ENCODE peak calls at places on chromosomes 6 and 20, in five cellular contexts. One of them, this sample, is unnamed.

GRCh38 chr6:52087498-52087999 is at the start of gene PKHD1:
- DNase-seq in astrocyte: no peak
- DNase-seq in bronchial epithelial cell: peak; percentile 54
- DNase-seq in mucosa of descending colon: no peak
- DNase-seq in lung: peak; percentile 34
- DNase-seq in this sample: peak; percentile 2

GRCh38 chr6:131999545-132000146 is 48.5 kb upstream of the CCN2 start:
- DNase-seq in mucosa of descending colon: no peak
- DNase-seq in lung: no peak
- DNase-seq in bronchial epithelial cell: no peak
- DNase-seq in astrocyte: no peak
- DNase-seq in this sample: peak; percentile 43

GRCh38 chr6:122702846-122703245 is 76.7 kb upstream of the FABP7 start:
- DNase-seq in mucosa of descending colon: no peak
- DNase-seq in astrocyte: no peak
- DNase-seq in bronchial epithelial cell: no peak
- DNase-seq in lung: no peak
- DNase-seq in this sample: peak; percentile 29

GRCh38 chr20:22684072-22684762 is 99.8 kb upstream of the FOXA2 start:
- DNase-seq in mucosa of descending colon: peak; percentile 70
- DNase-seq in lung: peak; percentile 77
- DNase-seq in astrocyte: peak; percentile 18
- DNase-seq in bronchial epithelial cell: peak; percentile 59
- DNase-seq in this sample: peak; percentile 87

GRCh38 chr20:38926934-38927616 is 858 bp downstream of the FAM83D start:
- DNase-seq in astrocyte: no peak
- DNase-seq in mucosa of descending colon: no peak
- DNase-seq in bronchial epithelial cell: no peak
- DNase-seq in lung: no peak
- DNase-seq in this sample: peak; percentile 17

GRCh38 chr6:113690255-113690956 is 166.7 kb upstream of the MARCKS start:
- DNase-seq in lung: no peak
- DNase-seq in bronchial epithelial cell: peak; percentile 96
- DNase-seq in mucosa of descending colon: no peak
- DNase-seq in astrocyte: peak; percentile 94
- DNase-seq in this sample: peak; percentile 96

GRCh38 chr6:158707120-158707519 is 57.3 kb downstream of the SYTL3 start:
- DNase-seq in mucosa of descending colon: no peak
- DNase-seq in lung: peak; percentile 71
- DNase-seq in astrocyte: peak; percentile 56
- DNase-seq in bronchial epithelial cell: peak; percentile 63
- DNase-seq in this sample: peak; percentile 71

GRCh38 chr6:72250664-72251063 is 364.3 kb downstream of the RIMS1 start:
- DNase-seq in astrocyte: no peak
- DNase-seq in mucosa of descending colon: no peak
- DNase-seq in bronchial epithelial cell: no peak
- DNase-seq in lung: no peak
- DNase-seq in this sample: peak; percentile 40

GRCh38 chr6:5098501-5099270 is 13.5 kb downstream of the PPP1R3G start:
- DNase-seq in bronchial epithelial cell: no peak
- DNase-seq in mucosa of descending colon: no peak
- DNase-seq in astrocyte: no peak
- DNase-seq in lung: no peak
- DNase-seq in this sample: no peak

GRCh38 chr20:36249450-36249849 is 13.2 kb downstream of the AAR2 start:
- DNase-seq in mucosa of descending colon: no peak
- DNase-seq in astrocyte: no peak
- DNase-seq in lung: no peak
- DNase-seq in bronchial epithelial cell: no peak
- DNase-seq in this sample: no peak

GRCh38 chr20:63775096-63775978 is 35.8 kb downstream of the SLC2A4RG start:
- DNase-seq in bronchial epithelial cell: no peak
- DNase-seq in lung: no peak
- DNase-seq in mucosa of descending colon: no peak
- DNase-seq in astrocyte: peak; percentile 12
- DNase-seq in this sample: peak; percentile 53

GRCh38 chr20:7637184-7637583 is 303.1 kb downstream of the HAO1 start:
- DNase-seq in astrocyte: no peak
- DNase-seq in bronchial epithelial cell: no peak
- DNase-seq in mucosa of descending colon: no peak
- DNase-seq in lung: no peak
- DNase-seq in this sample: no peak

GRCh38 chr6:157497579-157497978 is 116.6 kb downstream of the ZDHHC14 start:
- DNase-seq in lung: no peak
- DNase-seq in bronchial epithelial cell: no peak
- DNase-seq in mucosa of descending colon: no peak
- DNase-seq in astrocyte: no peak
- DNase-seq in this sample: no peak

GRCh38 chr20:57713505-57713903 is 3.7 kb upstream of the PMEPA1 start:
- DNase-seq in bronchial epithelial cell: peak; percentile 70
- DNase-seq in lung: no peak
- DNase-seq in mucosa of descending colon: no peak
- DNase-seq in astrocyte: no peak
- DNase-seq in this sample: peak; percentile 5

GRCh38 chr6:90274481-90275030 is 22.1 kb downstream of the BACH2 start:
- DNase-seq in mucosa of descending colon: peak; percentile 37
- DNase-seq in lung: no peak
- DNase-seq in bronchial epithelial cell: no peak
- DNase-seq in astrocyte: no peak
- DNase-seq in this sample: no peak

GRCh38 chr20:39850821-39851330 is 838.2 kb downstream of the MAFB start:
- DNase-seq in bronchial epithelial cell: no peak
- DNase-seq in lung: no peak
- DNase-seq in astrocyte: peak; percentile 39
- DNase-seq in mucosa of descending colon: no peak
- DNase-seq in this sample: no peak

GRCh38 chr6:19603716-19604115 is 233.5 kb upstream of the ID4 start:
- DNase-seq in bronchial epithelial cell: no peak
- DNase-seq in mucosa of descending colon: peak; percentile 34
- DNase-seq in lung: no peak
- DNase-seq in astrocyte: no peak
- DNase-seq in this sample: no peak

GRCh38 chr6:28135393-28135792 is 6.3 kb upstream of the ZKSCAN8 start:
- DNase-seq in lung: no peak
- DNase-seq in bronchial epithelial cell: no peak
- DNase-seq in mucosa of descending colon: no peak
- DNase-seq in astrocyte: no peak
- DNase-seq in this sample: no peak

DNA sequence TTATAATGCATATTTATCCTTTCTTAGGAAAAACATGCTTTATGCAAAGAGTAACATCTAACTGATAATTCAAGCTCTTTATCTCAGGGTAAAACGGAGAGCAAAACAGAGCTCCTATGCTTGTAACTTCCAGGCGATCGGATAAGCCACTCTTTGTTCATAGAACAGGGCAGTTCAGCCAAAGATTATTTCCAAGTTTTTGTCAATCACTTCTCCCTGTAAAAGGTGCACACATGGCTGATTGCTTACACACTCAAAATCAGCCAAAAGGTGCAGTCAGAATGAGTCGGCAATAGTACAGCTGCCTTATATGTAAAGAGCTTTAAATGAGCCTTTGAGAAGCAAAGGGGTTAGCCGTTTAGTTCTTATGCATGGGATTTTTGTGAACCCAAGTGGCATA is 449.6 kb upstream of the POU3F2 start:
- DNase-seq in astrocyte: no peak
- DNase-seq in mucosa of descending colon: no peak
- DNase-seq in bronchial epithelial cell: no peak
- DNase-seq in lung: no peak
- DNase-seq in this sample: no peak
- H3K4me3 ChIP-seq in astrocyte: peak overlapping the region; percentile 3
- H3K4me3 ChIP-seq in mucosa of descending colon: no peak overlapping the region
- H3K4me3 ChIP-seq in bronchial epithelial cell: no peak overlapping the region
- H3K4me3 ChIP-seq in lung: no peak overlapping the region
- H3K4me3 ChIP-seq in this sample: no peak overlapping the region

GRCh38 chr6:814378-815347 is 121.7 kb upstream of the EXOC2 start:
- DNase-seq in astrocyte: no peak
- DNase-seq in bronchial epithelial cell: no peak
- DNase-seq in lung: no peak
- DNase-seq in mucosa of descending colon: no peak
- DNase-seq in this sample: no peak

GRCh38 chr6:818191-818590 is 125.3 kb upstream of the EXOC2 start:
- DNase-seq in lung: no peak
- DNase-seq in bronchial epithelial cell: peak; percentile 77
- DNase-seq in astrocyte: no peak
- DNase-seq in mucosa of descending colon: no peak
- DNase-seq in this sample: no peak

GRCh38 chr6:816510-817084 is 123.7 kb upstream of the EXOC2 start:
- DNase-seq in bronchial epithelial cell: no peak
- DNase-seq in lung: no peak
- DNase-seq in mucosa of descending colon: no peak
- DNase-seq in astrocyte: no peak
- DNase-seq in this sample: no peak

GRCh38 chr6:811806-812205 is 118.9 kb upstream of the EXOC2 start:
- DNase-seq in astrocyte: no peak
- DNase-seq in lung: no peak
- DNase-seq in bronchial epithelial cell: no peak
- DNase-seq in mucosa of descending colon: no peak
- DNase-seq in this sample: no peak

DNA sequence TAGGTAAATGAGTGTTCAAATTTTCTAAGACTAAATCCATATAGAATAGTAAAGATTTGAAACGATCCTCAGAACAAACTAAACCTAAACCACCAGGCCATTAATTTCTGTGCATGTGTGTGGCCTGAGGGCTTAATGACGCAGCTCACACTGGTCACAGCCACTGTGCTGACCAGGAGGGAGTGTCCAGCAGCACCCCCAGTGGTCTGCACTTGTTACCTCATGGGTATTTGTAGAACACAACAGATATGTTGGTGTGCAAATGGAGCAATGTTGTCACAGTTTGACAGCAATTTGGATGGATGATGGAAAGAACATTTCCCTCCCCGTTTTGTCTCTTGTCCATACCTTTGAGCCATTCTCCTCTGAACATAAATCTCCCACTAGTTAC is 122.4 kb upstream of the EXOC2 start:
- DNase-seq in mucosa of descending colon: no peak
- DNase-seq in astrocyte: no peak
- DNase-seq in bronchial epithelial cell: no peak
- DNase-seq in lung: no peak
- DNase-seq in this sample: no peak
- TF ChIP-seq CTCF in mucosa of descending colon: no peak
- TF ChIP-seq CTCF in astrocyte: peak; percentile 7
- TF ChIP-seq CTCF in bronchial epithelial cell: no peak
- TF ChIP-seq CTCF in lung: no peak
- TF ChIP-seq CTCF in this sample: peak; percentile 30

GRCh38 chr20:25668446-25668845 is 28.2 kb downstream of the ZNF337 start:
- DNase-seq in bronchial epithelial cell: no peak
- DNase-seq in lung: no peak
- DNase-seq in astrocyte: no peak
- DNase-seq in mucosa of descending colon: no peak
- DNase-seq in this sample: no peak
- H3K4me3 ChIP-seq in bronchial epithelial cell: no peak overlapping the region
- H3K4me3 ChIP-seq in lung: no peak overlapping the region
- H3K4me3 ChIP-seq in astrocyte: no peak overlapping the region
- H3K4me3 ChIP-seq in mucosa of descending colon: no peak overlapping the region
- H3K4me3 ChIP-seq in this sample: no peak overlapping the region

DNA sequence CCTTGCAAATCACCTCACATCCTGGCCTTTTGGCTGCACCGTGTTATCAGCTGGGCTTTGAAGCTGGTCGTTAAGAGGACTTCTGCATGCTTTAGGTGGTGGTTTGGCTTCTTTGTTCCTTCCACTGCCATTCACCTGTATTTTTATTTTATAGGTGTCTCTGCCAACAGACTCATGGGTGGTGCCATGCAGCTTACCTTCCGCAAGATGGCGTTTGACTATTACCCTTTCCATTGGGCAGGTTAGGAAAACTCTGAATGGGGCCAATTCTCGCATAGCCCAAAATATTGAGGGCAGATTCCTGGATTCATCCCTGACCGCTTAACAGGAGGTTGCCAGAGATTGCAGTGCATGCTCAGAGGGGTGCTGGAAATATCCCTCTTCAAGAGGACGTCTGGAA is 32.4 kb downstream of the TAF11 start:
- DNase-seq in mucosa of descending colon: no peak
- DNase-seq in bronchial epithelial cell: no peak
- DNase-seq in astrocyte: no peak
- DNase-seq in lung: no peak
- DNase-seq in this sample: no peak
- TF ChIP-seq CTCF in mucosa of descending colon: no peak
- TF ChIP-seq CTCF in bronchial epithelial cell: peak; percentile 19
- TF ChIP-seq CTCF in astrocyte: no peak
- TF ChIP-seq CTCF in lung: no peak
- TF ChIP-seq CTCF in this sample: no peak

DNA sequence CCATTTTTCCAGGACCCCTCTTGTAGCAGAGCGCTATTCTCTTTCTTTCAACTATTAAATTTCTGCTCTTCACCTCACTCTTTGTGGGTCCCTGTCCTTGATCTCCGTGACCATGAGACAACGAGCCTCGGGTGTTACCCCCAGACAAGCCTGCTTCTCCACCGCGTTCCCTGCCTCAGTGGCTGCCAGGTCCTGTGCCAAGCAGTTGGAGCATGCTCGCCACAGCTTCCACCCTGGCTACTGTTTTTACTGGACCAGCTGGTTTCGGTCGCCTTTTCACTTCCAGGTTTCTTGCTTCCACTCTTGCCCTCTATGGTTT is 5.7 kb downstream of the TP53RK start:
- DNase-seq in bronchial epithelial cell: no peak
- DNase-seq in lung: no peak
- DNase-seq in astrocyte: no peak
- DNase-seq in mucosa of descending colon: no peak
- DNase-seq in this sample: no peak
- H3K4me3 ChIP-seq in bronchial epithelial cell: peak overlapping the region; percentile 51
- H3K4me3 ChIP-seq in lung: no peak overlapping the region
- H3K4me3 ChIP-seq in astrocyte: peak overlapping the region; percentile 68
- H3K4me3 ChIP-seq in mucosa of descending colon: no peak overlapping the region
- H3K4me3 ChIP-seq in this sample: peak overlapping the region; percentile 66

DNA sequence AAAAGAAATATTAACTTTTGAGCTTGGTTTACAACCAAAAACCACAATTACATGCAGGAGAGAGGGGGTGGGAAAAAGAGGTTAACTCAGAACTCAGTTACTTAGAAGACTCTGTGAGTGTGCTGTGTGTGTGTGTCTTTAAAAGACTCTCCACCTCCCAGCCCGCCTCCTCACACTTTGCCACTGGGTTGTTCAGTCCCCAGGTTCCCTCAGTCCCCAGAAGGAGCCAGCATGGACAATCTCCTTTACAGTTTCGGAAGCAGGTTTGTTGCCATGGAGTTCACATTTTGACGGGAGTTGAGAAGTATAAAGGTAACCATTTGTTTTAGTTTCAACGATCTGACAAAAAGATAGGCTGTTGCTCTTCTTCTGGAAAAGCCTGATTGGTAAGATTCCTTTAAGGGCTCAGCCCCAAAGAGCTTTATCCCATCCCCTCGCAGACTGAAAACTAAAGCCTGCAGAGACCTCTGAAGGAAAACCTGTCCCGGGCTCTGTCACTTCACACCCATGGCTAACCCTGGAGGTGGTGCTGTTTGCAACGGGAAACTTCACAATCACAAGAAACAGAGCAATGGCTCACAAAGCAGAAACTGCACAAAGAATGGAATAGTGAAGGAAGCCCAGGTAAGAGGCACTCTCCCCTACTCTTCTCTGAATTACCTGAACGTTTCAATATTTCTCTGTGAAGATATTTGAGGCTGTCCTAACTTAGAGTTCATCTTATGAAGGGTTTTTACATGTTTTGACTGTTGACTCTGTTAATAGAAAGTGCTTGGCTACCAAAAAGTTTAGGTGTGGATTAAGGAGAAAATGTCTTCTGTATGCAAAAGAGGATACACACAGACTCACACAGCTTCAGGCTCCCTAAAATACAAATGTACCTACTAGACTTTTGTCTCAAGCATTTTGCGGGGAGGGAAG is at the start of gene SPTLC3:
- DNase-seq in bronchial epithelial cell: peak; percentile 58
- DNase-seq in lung: peak; percentile 57
- DNase-seq in astrocyte: peak; percentile 63
- DNase-seq in mucosa of descending colon: peak; percentile 57
- DNase-seq in this sample: peak; percentile 61
- TF ChIP-seq CTCF in bronchial epithelial cell: no peak
- TF ChIP-seq CTCF in lung: no peak
- TF ChIP-seq CTCF in astrocyte: no peak
- TF ChIP-seq CTCF in mucosa of descending colon: no peak
- TF ChIP-seq CTCF in this sample: peak; percentile 40

GRCh38 chr20:1184638-1185315 is at the start of gene TMEM74B:
- DNase-seq in lung: no peak
- DNase-seq in astrocyte: no peak
- DNase-seq in mucosa of descending colon: no peak
- DNase-seq in bronchial epithelial cell: no peak
- DNase-seq in this sample: no peak
- H3K4me3 ChIP-seq in lung: peak within 1 kb of the TSS; percentile 46
- H3K4me3 ChIP-seq in astrocyte: no peak within 1 kb of the TSS
- H3K4me3 ChIP-seq in mucosa of descending colon: no peak within 1 kb of the TSS
- H3K4me3 ChIP-seq in bronchial epithelial cell: peak within 1 kb of the TSS; percentile 35
- H3K4me3 ChIP-seq in this sample: peak within 1 kb of the TSS; percentile 42

This sample was measured in choroid plexus epithelial cell.